ENCODE peak calls at places on chromosomes 7 and 10, in ten cellular contexts. O, K, G, W, P, Y, J, U, A and I are unnamed samples.
A peak's percentile ranks its signal among the peaks of the same experiment; 100 is the strongest.

GRCh38 chr10:69090687-69091450 is 3.0 kb downstream of the SRGN start:
- DNase-seq in G (no peak), A (no peak), O (no peak), J (no peak), U (no peak), Y (no peak), P (no peak), K (no peak), W (peak; percentile 37), I (no peak)

GRCh38 chr7:75854233-75854632 is 24.6 kb upstream of the RHBDD2 start:
- DNase-seq in P (no peak), W (peak; percentile 39), O (no peak), Y (no peak), A (no peak), U (no peak), G (no peak), J (no peak), K (no peak), I (no peak)

GRCh38 chr7:116434820-116435341 is 64.7 kb upstream of the CAV2 start:
- DNase-seq in Y (no peak), U (no peak), P (no peak), G (no peak), A (no peak), K (no peak), J (no peak), O (no peak), W (peak; percentile 76), I (peak; percentile 72)

GRCh38 chr10:21954690-21955089 is 48.8 kb downstream of the DNAJC1 start:
- DNase-seq in W (no peak), P (no peak), K (no peak), O (no peak), J (no peak), Y (no peak), A (no peak), U (no peak), G (no peak), I (no peak)

GRCh38 chr10:128124813-128125403 is 1.3 kb downstream of the MKI67 start:
- DNase-seq in J (no peak), W (no peak), O (no peak), G (no peak), P (no peak), K (no peak), Y (no peak), U (no peak), A (peak; percentile 58), I (peak; percentile 22)

GRCh38 chr7:106561657-106562411 is 99.1 kb downstream of the CCDC71L start:
- DNase-seq in P (no peak), G (no peak), A (no peak), U (no peak), Y (peak; percentile 21), K (no peak), J (no peak), O (no peak), W (no peak), I (no peak)

GRCh38 chr7:126803060-126803665 is 449.6 kb downstream of the GRM8 start:
- DNase-seq in A (peak; percentile 77), O (peak; percentile 59), G (peak; percentile 67), Y (peak; percentile 38), K (no peak), U (peak; percentile 46), J (no peak), P (no peak), W (peak; percentile 76), I (peak; percentile 76)

GRCh38 chr10:33808475-33808874 is 474.0 kb upstream of the NRP1 start:
- DNase-seq in G (no peak), U (no peak), Y (no peak), O (no peak), K (no peak), A (no peak), J (no peak), W (no peak), P (no peak), I (peak; percentile 81)

GRCh38 chr7:37089972-37090371 is 358.7 kb downstream of the ELMO1 start:
- DNase-seq in O (no peak), K (no peak), W (no peak), P (no peak), A (no peak), J (no peak), U (no peak), Y (no peak), G (no peak), I (peak; percentile 31)

GRCh38 chr10:125629758-125630376 is 53.1 kb downstream of the TEX36 start:
- DNase-seq in J (no peak), Y (no peak), W (peak; percentile 27), P (no peak), A (peak; percentile 75), U (no peak), G (peak; percentile 3), O (peak; percentile 41), K (no peak), I (peak; percentile 59)